ENCODE peak calls at places on chromosomes 7 and 10, in six cellular contexts. P is GM23338, L is heart right ventricle, Q is IMR-90, S is mammary epithelial cell, H is tibial artery. W is an unnamed sample. For H3K36me3, the result is how much of the 10 kb centered on the place peaks cover.

GRCh38 chr10:102229810-102230263 is 3.7 kb downstream of the ELOVL3 start:
- DNase-seq in P (peak), L (peak), Q (peak), S (peak), H (peak), W (peak)

GRCh38 chr10:112672706-112673105 is 225.7 kb downstream of the VTI1A start:
- DNase-seq in P (no peak), L (no peak), Q (no peak), S (no peak), H (no peak), W (no peak)

GRCh38 chr7:44291066-44291732 is 34.2 kb downstream of the CAMK2B start:
- DNase-seq in P (no peak), L (peak), Q (peak), S (no peak), H (peak), W (no peak)

GRCh38 chr10:78905015-78905939 is 163.5 kb upstream of the ZMIZ1 start:
- DNase-seq in P (no peak), L (no peak), Q (no peak), S (no peak), H (no peak), W (peak)

GRCh38 chr10:25813511-25813910 is 120.5 kb upstream of the MYO3A start:
- DNase-seq in P (no peak), L (no peak), Q (no peak), S (no peak), H (no peak), W (no peak)

GRCh38 chr7:134042307-134042706 is 84.8 kb upstream of the LRGUK start:
- DNase-seq in P (no peak), L (no peak), Q (no peak), S (no peak), H (no peak), W (no peak)

GRCh38 chr7:127587663-127588018 is 570 bp upstream of the ARF5 start:
- DNase-seq in P (peak), L (peak), Q (no peak), S (no peak), H (no peak), W (no peak)

GRCh38 chr7:104955276-104955675 is 58.7 kb upstream of the KMT2E start:
- DNase-seq in P (no peak), L (no peak), Q (no peak), S (no peak), H (no peak), W (no peak)

GRCh38 chr7:127635659-127636285 is 16.2 kb upstream of the SND1 start:
- DNase-seq in P (no peak), L (no peak), Q (no peak), S (no peak), H (no peak), W (no peak)

GRCh38 chr10:117563780-117564179 is 21.2 kb downstream of the EMX2 start:
- DNase-seq in P (no peak), L (no peak), Q (no peak), S (no peak), H (no peak), W (no peak)

GRCh38 chr10:114611617-114612016 is 46.5 kb downstream of the ABLIM1 start:
- DNase-seq in P (no peak), L (no peak), Q (peak), S (no peak), H (no peak), W (no peak)

GRCh38 chr7:294440-295154 is 4.6 kb downstream of the FOXL3 start:
- DNase-seq in P (no peak), L (no peak), Q (no peak), S (no peak), H (no peak), W (no peak)

GRCh38 chr7:131843862-131844261 is 287.4 kb upstream of the PODXL start:
- DNase-seq in P (no peak), L (peak), Q (peak), S (peak), H (no peak), W (peak)

GRCh38 chr7:106369816-106370215 is 85.0 kb upstream of the NAMPT start:
- DNase-seq in P (no peak), L (no peak), Q (no peak), S (no peak), H (no peak), W (no peak)

GRCh38 chr10:110783509-110784103 is 88.1 kb upstream of the PDCD4 start:
- DNase-seq in P (no peak), L (no peak), Q (peak), S (no peak), H (no peak), W (no peak)

GRCh38 chr7:156474241-156474743 is 166.3 kb upstream of the RNF32 start:
- DNase-seq in P (no peak), L (no peak), Q (peak), S (peak), H (no peak), W (no peak)

GRCh38 chr7:34219153-34219552 is 313.8 kb downstream of the BMPER start:
- DNase-seq in P (no peak), L (no peak), Q (no peak), S (no peak), H (no peak), W (no peak)

GRCh38 chr7:341841-342638 is 52.1 kb downstream of the FOXL3 start:
- DNase-seq in P (no peak), L (peak), Q (no peak), S (no peak), H (no peak), W (peak)

GRCh38 chr7:48004023-48004422 is 24.6 kb upstream of the HUS1 start:
- DNase-seq in P (no peak), L (no peak), Q (no peak), S (no peak), H (no peak), W (no peak)

GRCh38 chr10:75612904-75613684 is 181.7 kb downstream of the LRMDA start:
- DNase-seq in P (no peak), L (peak), Q (no peak), S (no peak), H (peak), W (no peak)

GRCh38 chr7:67406941-67407340 is 410.3 kb downstream of the TYW1 start:
- DNase-seq in P (no peak), L (no peak), Q (no peak), S (no peak), H (no peak), W (no peak)

GRCh38 chr7:106276513-106276912 is 8.3 kb downstream of the NAMPT start:
- DNase-seq in P (no peak), L (no peak), Q (no peak), S (no peak), H (no peak), W (no peak)

GRCh38 chr7:22447759-22448158 is 52.2 kb downstream of the STEAP1B start:
- DNase-seq in P (no peak), L (no peak), Q (peak), S (no peak), H (no peak), W (no peak)

GRCh38 chr10:17062009-17062408 is 67.6 kb downstream of the CUBN start:
- DNase-seq in P (no peak), L (no peak), Q (peak), S (peak), H (no peak), W (no peak)

GRCh38 chr10:114684822-114685209 is 26.7 kb upstream of the ABLIM1 start:
- DNase-seq in P (no peak), L (peak), Q (peak), S (peak), H (no peak), W (peak)

GRCh38 chr10:67618116-67618515 is 77.9 kb downstream of the CTNNA3 start:
- DNase-seq in P (no peak), L (no peak), Q (peak), S (no peak), H (no peak), W (no peak)

GRCh38 chr10:29895436-29895835 is 163.9 kb downstream of the JCAD start:
- DNase-seq in P (peak), L (peak), Q (peak), S (peak), H (peak), W (peak)

GRCh38 chr10:44030132-44030531 is 354.8 kb downstream of the CXCL12 start:
- DNase-seq in P (peak), L (no peak), Q (no peak), S (no peak), H (no peak), W (peak)

GRCh38 chr10:86265236-86265876 is 101.2 kb downstream of the GRID1 start:
- DNase-seq in P (no peak), L (no peak), Q (no peak), S (no peak), H (peak), W (no peak)

GRCh38 chr10:124025638-124026336 is 67.6 kb downstream of the CHST15 start:
- DNase-seq in P (peak), L (no peak), Q (no peak), S (no peak), H (no peak), W (no peak)

GRCh38 chr10:79065091-79065551 is 3.6 kb upstream of the ZMIZ1 start:
- DNase-seq in P (no peak), L (no peak), Q (no peak), S (no peak), H (no peak), W (no peak)

GRCh38 chr10:26890956-26891355 is 30.2 kb upstream of the ABI1 start:
- DNase-seq in P (peak), L (no peak), Q (peak), S (peak), H (no peak), W (peak)

GRCh38 chr7:44772867-44773266 is 23.6 kb upstream of the PPIA start:
- DNase-seq in P (peak), L (no peak), Q (no peak), S (no peak), H (no peak), W (no peak)

GRCh38 chr10:124152781-124153600 is 59.6 kb upstream of the CHST15 start:
- DNase-seq in P (peak), L (peak), Q (peak), S (peak), H (peak), W (peak)

GRCh38 chr10:101292194-101293006 is 61.6 kb upstream of the BTRC start:
- DNase-seq in P (peak), L (peak), Q (no peak), S (no peak), H (no peak), W (no peak)

GRCh38 chr10:96645191-96645721 is 58.4 kb upstream of the TM9SF3 start:
- DNase-seq in P (no peak), L (peak), Q (peak), S (no peak), H (peak), W (no peak)

GRCh38 chr7:150941351-150941982 is 36.7 kb downstream of the KCNH2 start:
- DNase-seq in P (no peak), L (no peak), Q (no peak), S (no peak), H (no peak), W (peak)

GRCh38 chr10:76302936-76303656 is 871.7 kb downstream of the LRMDA start:
- DNase-seq in P (no peak), L (no peak), Q (no peak), S (no peak), H (peak), W (no peak)

GRCh38 chr10:93150289-93150688 is 76.6 kb downstream of the CYP26A1 start:
- DNase-seq in P (no peak), L (no peak), Q (no peak), S (peak), H (no peak), W (no peak)

DNA sequence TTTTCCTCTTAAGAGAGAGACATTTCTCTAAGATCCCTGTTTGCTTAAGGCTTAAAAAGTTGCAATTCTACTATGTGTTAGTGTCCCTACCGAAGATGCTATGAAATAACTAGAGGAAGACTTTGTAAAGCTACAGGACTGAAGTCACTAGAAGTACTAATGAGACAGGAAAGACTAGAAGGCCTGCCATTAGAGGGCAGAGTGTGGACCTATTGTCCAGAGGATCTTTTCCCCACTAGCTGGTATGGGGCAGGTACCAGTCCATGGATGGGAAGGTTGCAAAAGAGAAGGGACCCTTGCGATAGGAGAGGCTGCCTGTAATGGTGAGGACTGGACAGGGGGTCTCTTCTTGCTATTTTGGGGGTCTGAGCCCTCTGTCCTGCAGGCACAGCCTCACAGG is 178.1 kb downstream of the TMEM178B start:
- DNase-seq in P (no peak), L (no peak), Q (no peak), S (no peak), H (no peak), W (no peak)
- TF ChIP-seq CTCF in P (no peak), L (no peak), Q (no peak), S (peak), H (no peak), W (no peak)

GRCh38 chr7:28409716-28410627 is 2.3 kb upstream of the CREB5 start:
- DNase-seq in P (peak), L (peak), Q (peak), S (peak), H (peak), W (peak)
- H3K27ac ChIP-seq in P (no peak), L (peak), Q (peak), S (peak), H (peak), W (peak)

DNA sequence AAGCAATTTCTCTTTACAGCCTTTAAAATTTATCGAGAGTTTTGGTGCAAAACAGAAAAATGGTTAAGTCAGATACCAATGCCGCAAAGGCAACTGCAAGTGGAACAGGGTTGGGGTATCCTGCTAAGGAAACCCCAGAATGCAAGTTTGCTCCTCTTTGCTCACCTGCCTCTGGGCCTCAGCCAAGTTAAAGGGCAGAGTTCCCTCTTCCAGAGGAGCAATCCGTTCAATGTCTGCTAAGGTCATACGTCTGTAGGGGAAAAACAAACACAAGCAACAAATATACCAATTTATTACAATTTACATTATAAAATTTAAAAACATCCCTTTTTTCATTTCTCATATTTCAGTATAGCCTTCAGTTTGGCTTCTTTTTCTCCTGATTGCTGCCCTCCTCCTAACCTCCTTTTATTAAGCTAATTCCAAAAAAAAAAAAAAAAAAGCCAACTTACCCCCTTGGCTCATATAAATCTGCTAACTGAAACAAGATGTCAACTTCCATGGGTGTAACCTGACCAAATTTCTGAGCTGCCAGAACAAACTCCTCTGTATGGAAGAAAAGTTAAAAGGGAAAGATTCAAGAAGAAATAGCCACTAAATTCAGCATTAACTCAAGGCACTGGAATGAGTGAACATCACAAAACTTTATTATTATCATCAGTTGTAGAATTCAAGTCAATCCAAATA is 132.6 kb downstream of the SLC25A13 start:
- DNase-seq in P (no peak), L (no peak), Q (no peak), S (no peak), H (no peak), W (peak)
- H3K36me3 ChIP-seq in P (under half), L (half or more), Q (under half), S (under half), H (under half), W (under half)

GRCh38 chr7:46745700-46746090 is 824.6 kb upstream of the IGFBP3 start:
- DNase-seq in P (no peak), L (no peak), Q (peak), S (no peak), H (no peak), W (no peak)
- TF ChIP-seq CTCF in P (no peak), L (no peak), Q (no peak), S (peak), H (no peak), W (no peak)

GRCh38 chr7:29923231-29923630 is 66.4 kb downstream of the SCRN1 start:
- DNase-seq in P (no peak), L (no peak), Q (no peak), S (no peak), H (no peak), W (no peak)
- H3K27ac ChIP-seq in P (no peak), L (no peak), Q (no peak), S (no peak), H (no peak), W (no peak)

DNA sequence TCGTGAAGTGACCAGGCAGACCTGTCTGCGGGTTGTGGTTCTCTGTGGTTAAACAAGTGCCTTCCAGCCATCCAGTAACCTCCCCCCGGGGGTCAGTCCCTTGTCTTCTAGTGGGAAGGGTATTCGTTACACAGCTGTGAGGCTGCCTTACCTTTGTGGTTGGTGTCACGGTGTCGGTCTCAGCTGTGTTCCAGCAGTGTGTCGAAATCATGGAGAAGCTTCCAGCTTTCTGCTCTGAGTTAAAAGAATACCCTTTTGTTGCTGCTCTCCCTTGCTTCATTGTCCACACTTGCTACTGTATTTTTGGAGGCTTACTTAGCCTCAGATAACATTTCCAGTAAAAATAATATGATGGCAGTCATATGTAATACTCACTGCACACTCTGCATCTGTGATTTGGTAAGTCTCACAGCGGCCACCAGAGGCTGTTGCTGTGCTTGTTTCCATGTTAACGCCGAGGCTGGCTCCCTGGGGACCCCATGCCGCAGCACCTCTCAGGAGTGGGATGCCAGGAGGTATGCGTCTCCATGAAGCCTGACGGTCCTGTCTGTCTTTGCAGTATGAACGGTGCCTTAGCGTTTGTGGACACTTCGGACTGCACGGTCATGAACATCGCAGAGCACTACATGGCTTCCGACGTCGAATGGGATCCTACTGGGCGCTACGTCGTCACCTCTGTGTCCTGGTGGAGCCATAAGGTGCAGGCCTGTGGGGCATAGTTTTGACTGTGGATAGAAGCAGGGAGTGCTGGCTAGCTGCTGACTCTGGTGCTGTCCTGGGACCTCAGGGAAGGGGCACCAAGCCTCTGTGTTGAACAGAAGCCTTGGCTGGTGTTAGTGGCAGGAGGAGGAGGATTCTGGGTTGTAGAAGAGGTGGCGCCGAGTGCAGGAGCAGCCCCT is 20.5 kb downstream of the EIF3B start:
- DNase-seq in P (no peak), L (no peak), Q (no peak), S (no peak), H (no peak), W (no peak)
- H3K36me3 ChIP-seq in P (half or more), L (half or more), Q (half or more), S (half or more), H (half or more), W (under half)

GRCh38 chr10:126390324-126390723 is 2.0 kb upstream of the ADAM12 start:
- DNase-seq in P (no peak), L (no peak), Q (no peak), S (no peak), H (no peak), W (no peak)

GRCh38 chr10:126391162-126391880 is 3.0 kb upstream of the ADAM12 start:
- DNase-seq in P (no peak), L (no peak), Q (peak), S (no peak), H (no peak), W (no peak)

GRCh38 chr10:126387931-126388911 is at the start of gene ADAM12:
- DNase-seq in P (peak), L (peak), Q (peak), S (peak), H (peak), W (no peak)

GRCh38 chr10:126384269-126384873 is 3.9 kb downstream of the ADAM12 start:
- DNase-seq in P (no peak), L (no peak), Q (peak), S (no peak), H (no peak), W (no peak)

GRCh38 chr10:126387041-126387908 is 1.0 kb downstream of the ADAM12 start:
- DNase-seq in P (peak), L (peak), Q (peak), S (peak), H (peak), W (peak)
- TF ChIP-seq CTCF in P (peak), L (peak), Q (peak), S (peak), H (peak), W (peak)

W was measured in colonic mucosa.